ENCODE peak calls at places on chromosomes 2 and 18, in four cellular contexts. Q is HCEC 1CT; D is mesothelial cell of epicardium; A is stimulated activated CD8-positive, alpha-beta memory T cell treated with anti-CD3 and anti-CD28 coated beads, Interleukin-2, amount 100 ng/mL, for 48 hours. C is an unnamed sample.

GRCh38 chr2:236633219-236633570 is 63.6 kb downstream of the ACKR3 start:
- DNase-seq in A (no peak), Q (no peak), D (peak), C (no peak)

GRCh38 chr18:35122586-35123224 is 81.5 kb downstream of the MAPRE2 start:
- DNase-seq in Q (no peak), D (no peak), A (peak), C (no peak)

GRCh38 chr2:191166111-191166755 is 15.4 kb upstream of the STAT4 start:
- DNase-seq in A (no peak), Q (peak), D (no peak), C (peak)

GRCh38 chr2:41966431-41966893 is 81.4 kb upstream of the PKDCC start:
- DNase-seq in Q (peak), D (no peak), A (no peak), C (peak)

GRCh38 chr18:33700513-33700976 is 122.5 kb downstream of the ASXL3 start:
- DNase-seq in D (no peak), Q (no peak), A (no peak), C (no peak)

GRCh38 chr2:143629344-143629743 is 500.1 kb downstream of the ARHGAP15 start:
- DNase-seq in A (no peak), D (no peak), Q (peak), C (peak)

GRCh38 chr2:218719457-218719856 is 8.8 kb downstream of the TTLL4 start:
- DNase-seq in A (no peak), Q (no peak), D (no peak), C (no peak)

GRCh38 chr2:129777146-129777545 is 202.3 kb upstream of the RAB6C start:
- DNase-seq in D (no peak), Q (no peak), A (no peak), C (no peak)

GRCh38 chr2:28395334-28396061 is 2.8 kb downstream of the FOSL2 start:
- DNase-seq in A (no peak), D (no peak), Q (peak), C (peak)

GRCh38 chr2:118321436-118322100 is 233.3 kb downstream of the INSIG2 start:
- DNase-seq in A (no peak), Q (no peak), D (no peak), C (no peak)

GRCh38 chr2:26754972-26755670 is 9.0 kb upstream of the SLC35F6 start:
- DNase-seq in D (no peak), Q (no peak), A (no peak), C (no peak)

GRCh38 chr2:133570547-133570946 is 2.3 kb upstream of the NCKAP5 start:
- DNase-seq in D (no peak), Q (no peak), A (no peak), C (no peak)

GRCh38 chr18:51125976-51126375 is 71.5 kb downstream of the MEX3C start:
- DNase-seq in A (no peak), Q (no peak), D (no peak), C (no peak)

GRCh38 chr18:23799540-23799939 is 110.3 kb downstream of the LAMA3 start:
- DNase-seq in A (no peak), D (no peak), Q (no peak), C (no peak)

GRCh38 chr2:181947273-181947672 is 38.4 kb upstream of the PPP1R1C start:
- DNase-seq in A (no peak), D (no peak), Q (no peak), C (no peak)

GRCh38 chr2:1461507-1462390 is 48.5 kb downstream of the TPO start:
- DNase-seq in D (no peak), A (no peak), Q (no peak), C (no peak)

GRCh38 chr18:50410008-50410407 is 35.2 kb downstream of the SKA1 start:
- DNase-seq in D (no peak), A (no peak), Q (no peak), C (no peak)

GRCh38 chr18:79587298-79588125 is 92.1 kb upstream of the CTDP1 start:
- DNase-seq in Q (no peak), A (no peak), D (no peak), C (no peak)

GRCh38 chr18:22228930-22229329 is 59.5 kb downstream of the GATA6 start:
- DNase-seq in A (no peak), Q (peak), D (no peak), C (peak)

GRCh38 chr2:96867756-96868554 is 1.9 kb downstream of the SEMA4C start:
- DNase-seq in A (no peak), D (no peak), Q (no peak), C (peak)

GRCh38 chr18:22176622-22177495 is 7.5 kb downstream of the GATA6 start:
- DNase-seq in Q (no peak), A (no peak), D (no peak), C (no peak)

GRCh38 chr2:239502430-239503221 is 101.8 kb upstream of the HDAC4 start:
- DNase-seq in D (no peak), A (no peak), Q (no peak), C (no peak)

GRCh38 chr18:76620326-76620813 is 125.3 kb upstream of the ZNF516 start:
- DNase-seq in D (peak), Q (peak), A (peak), C (peak)

GRCh38 chr2:159129807-159130206 is 156.7 kb downstream of the WDSUB1 start:
- DNase-seq in Q (no peak), D (no peak), A (no peak), C (no peak)

GRCh38 chr2:239443666-239444567 is 43.1 kb upstream of the HDAC4 start:
- DNase-seq in A (no peak), D (no peak), Q (peak), C (peak)

GRCh38 chr2:182267971-182268370 is 158.9 kb downstream of the PDE1A start:
- DNase-seq in A (no peak), D (no peak), Q (no peak), C (no peak)

GRCh38 chr2:153595939-153596338 is 117.4 kb upstream of the RPRM start:
- DNase-seq in Q (no peak), D (no peak), A (no peak), C (no peak)

GRCh38 chr18:61595615-61596014 is 262.4 kb downstream of the CDH20 start:
- DNase-seq in A (no peak), Q (no peak), D (no peak), C (no peak)

GRCh38 chr18:8788503-8789429 is 83.4 kb downstream of the MTCL1 start:
- DNase-seq in D (no peak), A (no peak), Q (no peak), C (no peak)

GRCh38 chr2:85921659-85922058 is 32.9 kb upstream of the ST3GAL5 start:
- DNase-seq in A (no peak), D (no peak), Q (no peak), C (no peak)

GRCh38 chr2:232850039-232850438 is 20.0 kb upstream of the SNORC start:
- DNase-seq in A (no peak), D (no peak), Q (no peak), C (no peak)

GRCh38 chr2:188466761-188467160 is 175.1 kb downstream of the GULP1 start:
- DNase-seq in A (no peak), D (no peak), Q (no peak), C (no peak)

GRCh38 chr2:85649201-85650190 is 18.5 kb downstream of the SFTPB start:
- DNase-seq in D (no peak), A (no peak), Q (peak), C (peak)

GRCh38 chr2:28623582-28624405 is 127.8 kb upstream of the PPP1CB start:
- DNase-seq in D (no peak), A (no peak), Q (no peak), C (no peak)

GRCh38 chr2:63553049-63553448 is 35.2 kb downstream of the WDPCP start:
- DNase-seq in Q (peak), A (no peak), D (no peak), C (no peak)

GRCh38 chr2:218605438-218605837 is 2.3 kb upstream of the PLCD4 start:
- DNase-seq in Q (no peak), D (no peak), A (no peak), C (no peak)

GRCh38 chr2:112181571-112182290 is 43.5 kb downstream of the FBLN7 start:
- DNase-seq in A (no peak), Q (no peak), D (peak), C (no peak)

GRCh38 chr2:113124181-113124961 is 3.0 kb upstream of the IL1RN start:
- DNase-seq in D (no peak), A (no peak), Q (peak), C (peak)

GRCh38 chr2:142536501-142536900 is 341.0 kb upstream of the KYNU start:
- DNase-seq in Q (no peak), A (no peak), D (no peak), C (no peak)

GRCh38 chr2:196657332-196657731 is 17.8 kb downstream of the CCDC150 start:
- DNase-seq in D (no peak), Q (no peak), A (no peak), C (no peak)

C was measured in ELR.